ENCODE peak calls at places on chromosomes 4 and X, in ten cellular contexts. One of them, this sample, is unnamed. For H3K9me3, the result is how much of the 10 kb centered on the place peaks cover.

GRCh38 chrX:43961699-43962098 is 11.5 kb downstream of the NDP start:
- DNase-seq in IMR-90: no peak
- DNase-seq in heart left ventricle: no peak
- DNase-seq in upper lobe of left lung: no peak
- DNase-seq in uterus: no peak
- DNase-seq in suprapubic skin: no peak
- DNase-seq in prostate gland: no peak
- DNase-seq in ovary: no peak
- DNase-seq in HCT116: no peak
- DNase-seq in A549: no peak
- DNase-seq in this sample: no peak

GRCh38 chrX:55014897-55015299 is 14.7 kb downstream of the APEX2 start:
- DNase-seq in IMR-90: no peak
- DNase-seq in heart left ventricle: no peak
- DNase-seq in upper lobe of left lung: no peak
- DNase-seq in uterus: no peak
- DNase-seq in suprapubic skin: no peak
- DNase-seq in prostate gland: no peak
- DNase-seq in ovary: no peak
- DNase-seq in HCT116: no peak
- DNase-seq in A549: no peak
- DNase-seq in this sample: no peak

GRCh38 chr4:3249681-3250437 is 900 bp downstream of the MSANTD1 start:
- DNase-seq in IMR-90: no peak
- DNase-seq in heart left ventricle: no peak
- DNase-seq in upper lobe of left lung: no peak
- DNase-seq in uterus: no peak
- DNase-seq in suprapubic skin: no peak
- DNase-seq in prostate gland: no peak
- DNase-seq in ovary: peak
- DNase-seq in HCT116: no peak
- DNase-seq in A549: no peak
- DNase-seq in this sample: no peak

GRCh38 chr4:91198951-91199350 is 1071.8 kb downstream of the CCSER1 start:
- DNase-seq in IMR-90: no peak
- DNase-seq in heart left ventricle: no peak
- DNase-seq in upper lobe of left lung: no peak
- DNase-seq in uterus: no peak
- DNase-seq in suprapubic skin: no peak
- DNase-seq in prostate gland: no peak
- DNase-seq in ovary: no peak
- DNase-seq in HCT116: no peak
- DNase-seq in A549: no peak
- DNase-seq in this sample: no peak

GRCh38 chr4:87150498-87151261 is 69.7 kb downstream of the KLHL8 start:
- DNase-seq in IMR-90: peak
- DNase-seq in heart left ventricle: peak
- DNase-seq in upper lobe of left lung: no peak
- DNase-seq in uterus: no peak
- DNase-seq in suprapubic skin: no peak
- DNase-seq in prostate gland: peak
- DNase-seq in ovary: no peak
- DNase-seq in HCT116: peak
- DNase-seq in A549: peak
- DNase-seq in this sample: peak

GRCh38 chr4:19831644-19832285 is 419.9 kb upstream of the SLIT2 start:
- DNase-seq in IMR-90: peak
- DNase-seq in heart left ventricle: no peak
- DNase-seq in upper lobe of left lung: no peak
- DNase-seq in uterus: no peak
- DNase-seq in suprapubic skin: no peak
- DNase-seq in prostate gland: no peak
- DNase-seq in ovary: no peak
- DNase-seq in HCT116: no peak
- DNase-seq in A549: no peak
- DNase-seq in this sample: no peak

GRCh38 chr4:69383281-69383680 is 103.0 kb downstream of the UGT2B28 start:
- DNase-seq in IMR-90: no peak
- DNase-seq in heart left ventricle: no peak
- DNase-seq in upper lobe of left lung: no peak
- DNase-seq in uterus: no peak
- DNase-seq in suprapubic skin: no peak
- DNase-seq in prostate gland: no peak
- DNase-seq in ovary: no peak
- DNase-seq in HCT116: no peak
- DNase-seq in A549: no peak
- DNase-seq in this sample: no peak

GRCh38 chrX:65595460-65595876 is 60.9 kb upstream of the LAS1L start:
- DNase-seq in IMR-90: peak
- DNase-seq in heart left ventricle: peak
- DNase-seq in upper lobe of left lung: peak
- DNase-seq in uterus: peak
- DNase-seq in suprapubic skin: peak
- DNase-seq in prostate gland: peak
- DNase-seq in ovary: peak
- DNase-seq in HCT116: peak
- DNase-seq in A549: peak
- DNase-seq in this sample: peak

GRCh38 chr4:26459756-26460530 is 30.3 kb downstream of the CCKAR start:
- DNase-seq in IMR-90: peak
- DNase-seq in heart left ventricle: no peak
- DNase-seq in upper lobe of left lung: no peak
- DNase-seq in uterus: no peak
- DNase-seq in suprapubic skin: no peak
- DNase-seq in prostate gland: no peak
- DNase-seq in ovary: no peak
- DNase-seq in HCT116: no peak
- DNase-seq in A549: no peak
- DNase-seq in this sample: no peak

GRCh38 chr4:1293981-1294380 is 4.3 kb downstream of the MAEA start:
- DNase-seq in IMR-90: no peak
- DNase-seq in heart left ventricle: no peak
- DNase-seq in upper lobe of left lung: peak
- DNase-seq in uterus: no peak
- DNase-seq in suprapubic skin: no peak
- DNase-seq in prostate gland: no peak
- DNase-seq in ovary: no peak
- DNase-seq in HCT116: no peak
- DNase-seq in A549: no peak
- DNase-seq in this sample: peak

GRCh38 chr4:20084488-20084887 is 167.2 kb upstream of the SLIT2 start:
- DNase-seq in IMR-90: no peak
- DNase-seq in heart left ventricle: no peak
- DNase-seq in upper lobe of left lung: no peak
- DNase-seq in uterus: no peak
- DNase-seq in suprapubic skin: no peak
- DNase-seq in prostate gland: no peak
- DNase-seq in ovary: no peak
- DNase-seq in HCT116: no peak
- DNase-seq in A549: no peak
- DNase-seq in this sample: no peak

GRCh38 chr4:137200322-137200721 is 332.0 kb downstream of the PCDH18 start:
- DNase-seq in IMR-90: no peak
- DNase-seq in heart left ventricle: no peak
- DNase-seq in upper lobe of left lung: no peak
- DNase-seq in uterus: no peak
- DNase-seq in suprapubic skin: no peak
- DNase-seq in prostate gland: no peak
- DNase-seq in ovary: no peak
- DNase-seq in HCT116: no peak
- DNase-seq in A549: no peak
- DNase-seq in this sample: no peak

GRCh38 chr4:40976343-40976742 is 226.6 kb downstream of the NSUN7 start:
- DNase-seq in IMR-90: peak
- DNase-seq in heart left ventricle: no peak
- DNase-seq in upper lobe of left lung: no peak
- DNase-seq in uterus: no peak
- DNase-seq in suprapubic skin: no peak
- DNase-seq in prostate gland: peak
- DNase-seq in ovary: peak
- DNase-seq in HCT116: peak
- DNase-seq in A549: peak
- DNase-seq in this sample: peak

GRCh38 chrX:39866229-39866628 is 231.5 kb downstream of the BCOR start:
- DNase-seq in IMR-90: no peak
- DNase-seq in heart left ventricle: no peak
- DNase-seq in upper lobe of left lung: no peak
- DNase-seq in uterus: no peak
- DNase-seq in suprapubic skin: no peak
- DNase-seq in prostate gland: no peak
- DNase-seq in ovary: no peak
- DNase-seq in HCT116: no peak
- DNase-seq in A549: no peak
- DNase-seq in this sample: no peak

GRCh38 chr4:114921790-114922581 is 191.4 kb downstream of the NDST4 start:
- DNase-seq in IMR-90: no peak
- DNase-seq in heart left ventricle: no peak
- DNase-seq in upper lobe of left lung: no peak
- DNase-seq in uterus: no peak
- DNase-seq in suprapubic skin: no peak
- DNase-seq in prostate gland: no peak
- DNase-seq in ovary: no peak
- DNase-seq in HCT116: no peak
- DNase-seq in A549: no peak
- DNase-seq in this sample: no peak

GRCh38 chrX:18899796-18900380 is 84.0 kb downstream of the PHKA2 start:
- DNase-seq in IMR-90: no peak
- DNase-seq in heart left ventricle: no peak
- DNase-seq in upper lobe of left lung: no peak
- DNase-seq in uterus: no peak
- DNase-seq in suprapubic skin: no peak
- DNase-seq in prostate gland: peak
- DNase-seq in ovary: no peak
- DNase-seq in HCT116: no peak
- DNase-seq in A549: peak
- DNase-seq in this sample: no peak

GRCh38 chrX:63350551-63350950 is 581 bp downstream of the SPIN4 start:
- DNase-seq in IMR-90: no peak
- DNase-seq in heart left ventricle: peak
- DNase-seq in upper lobe of left lung: peak
- DNase-seq in uterus: peak
- DNase-seq in suprapubic skin: no peak
- DNase-seq in prostate gland: peak
- DNase-seq in ovary: peak
- DNase-seq in HCT116: no peak
- DNase-seq in A549: peak
- DNase-seq in this sample: peak

GRCh38 chr4:89562715-89563114 is 255.1 kb upstream of the GPRIN3 start:
- DNase-seq in IMR-90: peak
- DNase-seq in heart left ventricle: no peak
- DNase-seq in upper lobe of left lung: no peak
- DNase-seq in uterus: no peak
- DNase-seq in suprapubic skin: no peak
- DNase-seq in prostate gland: no peak
- DNase-seq in ovary: no peak
- DNase-seq in HCT116: no peak
- DNase-seq in A549: no peak
- DNase-seq in this sample: no peak

GRCh38 chr4:55347610-55348228 is 1.7 kb downstream of the SRD5A3 start:
- DNase-seq in IMR-90: no peak
- DNase-seq in heart left ventricle: no peak
- DNase-seq in upper lobe of left lung: no peak
- DNase-seq in uterus: no peak
- DNase-seq in suprapubic skin: no peak
- DNase-seq in prostate gland: no peak
- DNase-seq in ovary: no peak
- DNase-seq in HCT116: no peak
- DNase-seq in A549: no peak
- DNase-seq in this sample: no peak

DNA sequence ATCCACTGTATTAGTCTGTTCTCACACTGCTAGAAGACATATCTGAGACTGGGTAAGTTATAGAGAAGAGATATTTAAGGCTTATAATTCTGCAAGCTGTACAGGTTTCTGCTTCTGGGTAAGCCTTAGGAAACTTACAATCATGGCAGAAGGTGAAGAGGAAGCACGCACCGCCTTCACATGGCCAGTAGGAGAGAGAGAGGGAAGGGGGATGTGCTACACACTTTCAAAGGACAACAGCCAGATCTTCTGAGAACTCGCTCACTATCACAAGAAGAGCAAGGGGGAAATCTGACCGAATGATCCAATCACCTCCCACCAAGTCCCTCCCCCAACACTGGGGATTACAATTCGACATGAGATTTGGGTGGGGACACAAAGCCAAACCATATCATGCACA is 13.0 kb downstream of the FRYL start:
- DNase-seq in IMR-90: no peak
- DNase-seq in heart left ventricle: no peak
- DNase-seq in upper lobe of left lung: no peak
- DNase-seq in uterus: no peak
- DNase-seq in suprapubic skin: no peak
- DNase-seq in prostate gland: no peak
- DNase-seq in ovary: no peak
- DNase-seq in HCT116: no peak
- DNase-seq in A549: no peak
- DNase-seq in this sample: no peak
- TF ChIP-seq CTCF in IMR-90: no peak
- TF ChIP-seq CTCF in heart left ventricle: no peak
- TF ChIP-seq CTCF in upper lobe of left lung: no peak
- TF ChIP-seq CTCF in uterus: no peak
- TF ChIP-seq CTCF in suprapubic skin: no peak
- TF ChIP-seq CTCF in prostate gland: no peak
- TF ChIP-seq CTCF in ovary: no peak
- TF ChIP-seq CTCF in HCT116: peak
- TF ChIP-seq CTCF in A549: no peak
- TF ChIP-seq CTCF in this sample: no peak

GRCh38 chr4:24970191-24970590 is 57.3 kb upstream of the CCDC149 start:
- DNase-seq in IMR-90: no peak
- DNase-seq in heart left ventricle: no peak
- DNase-seq in upper lobe of left lung: no peak
- DNase-seq in uterus: no peak
- DNase-seq in suprapubic skin: no peak
- DNase-seq in prostate gland: no peak
- DNase-seq in ovary: no peak
- DNase-seq in HCT116: no peak
- DNase-seq in A549: no peak
- DNase-seq in this sample: no peak
- H3K9me3 ChIP-seq in IMR-90: under half
- H3K9me3 ChIP-seq in heart left ventricle: under half
- H3K9me3 ChIP-seq in upper lobe of left lung: under half
- H3K9me3 ChIP-seq in uterus: under half
- H3K9me3 ChIP-seq in suprapubic skin: under half
- H3K9me3 ChIP-seq in prostate gland: under half
- H3K9me3 ChIP-seq in ovary: under half
- H3K9me3 ChIP-seq in HCT116: under half
- H3K9me3 ChIP-seq in A549: under half
- H3K9me3 ChIP-seq in this sample: under half

GRCh38 chrX:41332988-41333743 is 796 bp upstream of the DDX3X start:
- DNase-seq in IMR-90: peak
- DNase-seq in heart left ventricle: peak
- DNase-seq in upper lobe of left lung: peak
- DNase-seq in uterus: peak
- DNase-seq in suprapubic skin: peak
- DNase-seq in prostate gland: peak
- DNase-seq in ovary: peak
- DNase-seq in HCT116: peak
- DNase-seq in A549: peak
- DNase-seq in this sample: peak
- TF ChIP-seq POLR2A in IMR-90: no peak
- TF ChIP-seq POLR2A in heart left ventricle: no peak
- TF ChIP-seq POLR2A in upper lobe of left lung: no peak
- TF ChIP-seq POLR2A in uterus: peak
- TF ChIP-seq POLR2A in suprapubic skin: no peak
- TF ChIP-seq POLR2A in prostate gland: peak
- TF ChIP-seq POLR2A in ovary: peak
- TF ChIP-seq POLR2A in HCT116: no peak
- TF ChIP-seq POLR2A in A549: peak
- TF ChIP-seq POLR2A in this sample: peak

GRCh38 chrX:71911023-71911730 is 532 bp downstream of the NHSL2 start:
- DNase-seq in IMR-90: no peak
- DNase-seq in heart left ventricle: peak
- DNase-seq in upper lobe of left lung: no peak
- DNase-seq in uterus: peak
- DNase-seq in suprapubic skin: no peak
- DNase-seq in prostate gland: no peak
- DNase-seq in ovary: no peak
- DNase-seq in HCT116: no peak
- DNase-seq in A549: peak
- DNase-seq in this sample: no peak
- TF ChIP-seq CTCF in IMR-90: no peak
- TF ChIP-seq CTCF in heart left ventricle: peak
- TF ChIP-seq CTCF in upper lobe of left lung: no peak
- TF ChIP-seq CTCF in uterus: no peak
- TF ChIP-seq CTCF in suprapubic skin: no peak
- TF ChIP-seq CTCF in prostate gland: no peak
- TF ChIP-seq CTCF in ovary: no peak
- TF ChIP-seq CTCF in HCT116: no peak
- TF ChIP-seq CTCF in A549: peak
- TF ChIP-seq CTCF in this sample: no peak

This sample was measured in adrenal gland.